ENCODE peak calls at places on chromosomes 4 and X, in five cellular contexts. L is GM04503, J is hypothalamus, M is NCI-H748 treated with DMSO at 0.1 percent for 48 hours, H is HFF-Myc. A is an unnamed sample.

GRCh38 chrX:10051866-10052265 is 84.7 kb downstream of the CLDN34 start:
- DNase-seq in L (no peak), J (no peak), M (no peak), H (no peak), A (no peak)

GRCh38 chr4:142095886-142096605 is 459.7 kb downstream of the IL15 start:
- DNase-seq in L (peak), J (no peak), M (no peak), H (peak), A (peak)

GRCh38 chrX:73826996-73827395 is 264.0 kb downstream of the CHIC1 start:
- DNase-seq in L (no peak), J (no peak), M (no peak), H (no peak), A (no peak)

GRCh38 chr4:79408063-79408462 is at the start of gene GK2:
- DNase-seq in L (no peak), J (no peak), M (no peak), H (no peak), A (no peak)

GRCh38 chr4:83150563-83151330 is 36.2 kb upstream of the PLAC8 start:
- DNase-seq in L (no peak), J (no peak), M (no peak), H (peak), A (no peak)

GRCh38 chr4:1375051-1375721 is 28.2 kb downstream of the UVSSA start:
- DNase-seq in L (no peak), J (no peak), M (no peak), H (no peak), A (no peak)

GRCh38 chrX:57573754-57574153 is 18.1 kb upstream of the ZXDB start:
- DNase-seq in L (no peak), J (no peak), M (peak), H (no peak), A (no peak)

GRCh38 chrX:109281478-109282275 is 200.2 kb downstream of the GUCY2F start:
- DNase-seq in L (no peak), J (no peak), M (no peak), H (no peak), A (no peak)

GRCh38 chrX:14013074-14013473 is 16.6 kb downstream of the GEMIN8 start:
- DNase-seq in L (no peak), J (no peak), M (no peak), H (peak), A (no peak)

GRCh38 chrX:3713225-3713936 is at the start of gene PRKX:
- DNase-seq in L (no peak), J (peak), M (no peak), H (no peak), A (no peak)

GRCh38 chrX:115940888-115941332 is 229.6 kb upstream of the AGTR2 start:
- DNase-seq in L (peak), J (peak), M (no peak), H (no peak), A (peak)

GRCh38 chr4:10106421-10107039 is 10.1 kb downstream of the WDR1 start:
- DNase-seq in L (peak), J (no peak), M (no peak), H (peak), A (no peak)

GRCh38 chrX:155048997-155049619 is 21.8 kb downstream of the CMC4 start:
- DNase-seq in L (no peak), J (peak), M (peak), H (no peak), A (peak)

GRCh38 chrX:119622356-119623232 is 16.4 kb upstream of the NKRF start:
- DNase-seq in L (peak), J (no peak), M (no peak), H (no peak), A (peak)

GRCh38 chr4:111537861-111538260 is 607.4 kb upstream of the FAM241A start:
- DNase-seq in L (peak), J (no peak), M (no peak), H (peak), A (no peak)

GRCh38 chrX:73262991-73263390 is 48.3 kb upstream of the NAP1L2 start:
- DNase-seq in L (no peak), J (no peak), M (no peak), H (no peak), A (no peak)

GRCh38 chr4:152535236-152535902 is 523 bp downstream of the FBXW7 start:
- DNase-seq in L (no peak), J (no peak), M (no peak), H (no peak), A (no peak)

GRCh38 chr4:55920571-55920970 is 28.2 kb upstream of the CEP135 start:
- DNase-seq in L (no peak), J (no peak), M (no peak), H (no peak), A (no peak)

GRCh38 chrX:37998586-37999267 is 7.6 kb upstream of the SYTL5 start:
- DNase-seq in L (no peak), J (no peak), M (peak), H (no peak), A (peak)

GRCh38 chr4:2394544-2394943 is 23.9 kb downstream of the ZFYVE28 start:
- DNase-seq in L (no peak), J (no peak), M (no peak), H (no peak), A (no peak)

GRCh38 chrX:105191878-105192277 is 28.6 kb downstream of the TEX13A start:
- DNase-seq in L (no peak), J (no peak), M (no peak), H (no peak), A (no peak)

GRCh38 chr4:7457201-7458065 is 22.7 kb upstream of the PSAPL1 start:
- DNase-seq in L (no peak), J (no peak), M (no peak), H (no peak), A (no peak)